ENCODE peak calls at places on chromosomes 4 and X, in eight cellular contexts. B, F, P, J, I, T, V and R are unnamed samples.

GRCh38 chr4:137664055-137664405 is 131.7 kb upstream of the PCDH18 start:
- DNase-seq in B (no peak), F (no peak), P (no peak), J (no peak), I (no peak), T (no peak), V (no peak), R (no peak)

GRCh38 chr4:56723831-56724230 is 42.7 kb upstream of the HOPX start:
- DNase-seq in B (no peak), F (no peak), P (no peak), J (no peak), I (no peak), T (no peak), V (no peak), R (no peak)

GRCh38 chr4:111641813-111642579 is 503.3 kb upstream of the FAM241A start:
- DNase-seq in B (no peak), F (no peak), P (peak; percentile 55), J (peak; percentile 71), I (peak; percentile 23), T (peak; percentile 44), V (peak; percentile 84), R (peak; percentile 53)

GRCh38 chr4:178752954-178753525 is 1310.8 kb upstream of the AGA start:
- DNase-seq in B (no peak), F (no peak), P (no peak), J (peak; percentile 2), I (no peak), T (no peak), V (no peak), R (no peak)

GRCh38 chr4:38606587-38606905 is 57.5 kb upstream of the KLF3 start:
- DNase-seq in B (no peak), F (no peak), P (no peak), J (no peak), I (no peak), T (no peak), V (no peak), R (no peak)

GRCh38 chrX:39158801-39159657 is 357.8 kb downstream of the MID1IP1 start:
- DNase-seq in B (no peak), F (no peak), P (peak; percentile 27), J (no peak), I (no peak), T (no peak), V (no peak), R (no peak)

GRCh38 chrX:71253253-71254091 is 468 bp downstream of the ZMYM3 start:
- DNase-seq in B (no peak), F (peak; percentile 81), P (no peak), J (peak; percentile 8), I (no peak), T (peak; percentile 73), V (peak; percentile 26), R (peak; percentile 25)

GRCh38 chr4:825063-825968 is 613 bp downstream of the CPLX1 start:
- DNase-seq in B (no peak), F (peak; percentile 73), P (no peak), J (no peak), I (no peak), T (no peak), V (peak; percentile 13), R (no peak)

GRCh38 chrX:23803931-23804381 is 21.0 kb downstream of the SAT1 start:
- DNase-seq in B (no peak), F (no peak), P (peak; percentile 56), J (no peak), I (peak; percentile 51), T (peak; percentile 62), V (no peak), R (peak; percentile 56)

GRCh38 chr4:95549246-95550138 is 719 bp upstream of the UNC5C start:
- DNase-seq in B (no peak), F (peak; percentile 82), P (no peak), J (peak; percentile 86), I (peak; percentile 49), T (peak; percentile 93), V (peak; percentile 81), R (no peak)

GRCh38 chr4:133464311-133464710 is 315.2 kb downstream of the PCDH10 start:
- DNase-seq in B (no peak), F (no peak), P (no peak), J (no peak), I (no peak), T (no peak), V (no peak), R (no peak)

GRCh38 chr4:9904976-9905587 is 116.2 kb downstream of the SLC2A9 start:
- DNase-seq in B (no peak), F (no peak), P (no peak), J (no peak), I (no peak), T (peak; percentile 64), V (peak; percentile 51), R (no peak)